ENCODE peak calls at places on chromosomes 2 and 18, in seven cellular contexts. S, Q, N, Y, J, E and G are unnamed samples.

GRCh38 chr2:2769481-2770431 is 438.7 kb upstream of the MYT1L start:
- DNase-seq in S (peak; percentile 89), E (no peak), Y (no peak), N (no peak), Q (no peak), J (no peak), G (no peak)

GRCh38 chr2:39730685-39731302 is 48.3 kb downstream of the THUMPD2 start:
- DNase-seq in S (no peak), Y (no peak), J (peak; percentile 60), E (no peak), N (no peak), Q (peak; percentile 35), G (peak; percentile 70)

GRCh38 chr2:61855178-61855523 is 1.3 kb upstream of the FAM161A start:
- DNase-seq in Q (peak; percentile 43), Y (no peak), N (no peak), S (no peak), E (no peak), J (no peak), G (no peak)

GRCh38 chr2:24454258-24454657 is 36.8 kb upstream of the NCOA1 start:
- DNase-seq in J (no peak), S (peak; percentile 44), E (no peak), N (no peak), Y (no peak), Q (peak; percentile 58), G (no peak)

GRCh38 chr2:63789318-63790051 is 52.2 kb upstream of the UGP2 start:
- DNase-seq in Q (peak; percentile 45), J (no peak), E (no peak), N (no peak), Y (no peak), S (no peak), G (no peak)

GRCh38 chr2:172196768-172197322 is 94.1 kb upstream of the DLX2 start:
- DNase-seq in J (no peak), Q (peak; percentile 79), N (no peak), S (no peak), Y (peak; percentile 45), E (no peak), G (no peak)

GRCh38 chr18:44708451-44709083 is 27.9 kb downstream of the SETBP1 start:
- DNase-seq in J (no peak), Q (peak; percentile 50), N (no peak), Y (no peak), E (no peak), S (no peak), G (no peak)

GRCh38 chr2:30688956-30689401 is 118.3 kb downstream of the CAPN13 start:
- DNase-seq in J (no peak), Q (no peak), Y (no peak), N (no peak), E (no peak), S (peak; percentile 32), G (no peak)

GRCh38 chr18:3791258-3791657 is 341.3 kb downstream of the TGIF1 start:
- DNase-seq in E (peak; percentile 59), S (no peak), Y (no peak), N (no peak), J (no peak), Q (no peak), G (no peak)